ENCODE peak calls at places on chromosomes 5 and 9, in five cellular contexts. F is breast epithelium; X is A549; L is GM13977; C is CD8-positive, alpha-beta T cell. S is an unnamed sample.

GRCh38 chr5:40441733-40442132 is 238.0 kb upstream of the PTGER4 start:
- DNase-seq in F (no peak), X (no peak), L (no peak), C (peak; percentile 40), S (no peak)

GRCh38 chr9:135501261-135502167 is 1.0 kb downstream of the MRPS2 start:
- DNase-seq in F (no peak), X (peak; percentile 83), L (peak; percentile 81), C (no peak), S (no peak)

GRCh38 chr5:81819556-81820314 is 68.8 kb upstream of the SSBP2 start:
- DNase-seq in F (no peak), X (peak; percentile 21), L (no peak), C (no peak), S (no peak)

GRCh38 chr5:43274435-43275114 is 38.6 kb downstream of the HMGCS1 start:
- DNase-seq in F (no peak), X (no peak), L (no peak), C (no peak), S (no peak)

GRCh38 chr9:94779101-94779500 is 52.6 kb downstream of the AOPEP start:
- DNase-seq in F (no peak), X (no peak), L (no peak), C (no peak), S (no peak)

GRCh38 chr5:160496784-160497183 is 75.1 kb downstream of the PTTG1 start:
- DNase-seq in F (no peak), X (no peak), L (no peak), C (no peak), S (no peak)

GRCh38 chr5:14730881-14731280 is 66.4 kb downstream of the OTULIN start:
- DNase-seq in F (no peak), X (no peak), L (no peak), C (no peak), S (no peak)

GRCh38 chr5:115098041-115098702 is 71.5 kb downstream of the TRIM36 start:
- DNase-seq in F (no peak), X (peak; percentile 44), L (peak; percentile 60), C (peak; percentile 21), S (no peak)

GRCh38 chr5:172106511-172107356 is 81.3 kb downstream of the STK10 start:
- DNase-seq in F (no peak), X (peak; percentile 58), L (peak; percentile 50), C (peak; percentile 79), S (peak; percentile 71)

GRCh38 chr5:76084496-76085285 is 1.5 kb downstream of the SV2C start:
- DNase-seq in F (no peak), X (no peak), L (peak; percentile 64), C (peak; percentile 18), S (no peak)

GRCh38 chr5:133425183-133425582 is 187.2 kb downstream of the FSTL4 start:
- DNase-seq in F (no peak), X (no peak), L (no peak), C (no peak), S (no peak)

GRCh38 chr9:136536721-136537241 is 9.1 kb downstream of the NOTCH1 start:
- DNase-seq in F (no peak), X (no peak), L (no peak), C (no peak), S (no peak)

GRCh38 chr9:112380771-112381181 is 868 bp downstream of the HSDL2 start:
- DNase-seq in F (no peak), X (no peak), L (peak; percentile 36), C (no peak), S (no peak)

GRCh38 chr9:124716795-124717194 is 54.3 kb downstream of the NR6A1 start:
- DNase-seq in F (no peak), X (no peak), L (no peak), C (no peak), S (no peak)

GRCh38 chr5:147093138-147093537 is 141.7 kb upstream of the STK32A start:
- DNase-seq in F (no peak), X (no peak), L (no peak), C (no peak), S (no peak)

GRCh38 chr5:109939109-109939682 is 249.5 kb downstream of the MAN2A1 start:
- DNase-seq in F (no peak), X (no peak), L (no peak), C (no peak), S (no peak)

GRCh38 chr9:71830131-71830530 is 61.8 kb upstream of the CEMIP2 start:
- DNase-seq in F (no peak), X (no peak), L (no peak), C (no peak), S (no peak)

GRCh38 chr9:26331223-26331622 is 561.4 kb downstream of the CAAP1 start:
- DNase-seq in F (no peak), X (no peak), L (no peak), C (no peak), S (no peak)

GRCh38 chr5:37834542-37835399 is 5.1 kb downstream of the GDNF start:
- DNase-seq in F (no peak), X (no peak), L (peak; percentile 32), C (no peak), S (no peak)

GRCh38 chr9:136107155-136107952 is 11.3 kb downstream of the TMEM250 start:
- DNase-seq in F (no peak), X (no peak), L (peak; percentile 84), C (peak; percentile 50), S (no peak)

GRCh38 chr9:20620658-20621552 is 1.4 kb downstream of the MLLT3 start:
- DNase-seq in F (no peak), X (peak; percentile 23), L (peak; percentile 39), C (peak; percentile 66), S (peak; percentile 36)

GRCh38 chr9:68841292-68842052 is 136.4 kb downstream of the PIP5K1B start:
- DNase-seq in F (no peak), X (no peak), L (no peak), C (no peak), S (no peak)

GRCh38 chr5:141663506-141663905 is 12.3 kb upstream of the FCHSD1 start:
- DNase-seq in F (no peak), X (no peak), L (no peak), C (no peak), S (no peak)

GRCh38 chr9:34572628-34573027 is 16.9 kb downstream of the CNTFR start:
- DNase-seq in F (no peak), X (no peak), L (no peak), C (no peak), S (no peak)

GRCh38 chr5:139684881-139685749 is 37.0 kb downstream of the CXXC5 start:
- DNase-seq in F (no peak), X (no peak), L (no peak), C (no peak), S (no peak)

DNA sequence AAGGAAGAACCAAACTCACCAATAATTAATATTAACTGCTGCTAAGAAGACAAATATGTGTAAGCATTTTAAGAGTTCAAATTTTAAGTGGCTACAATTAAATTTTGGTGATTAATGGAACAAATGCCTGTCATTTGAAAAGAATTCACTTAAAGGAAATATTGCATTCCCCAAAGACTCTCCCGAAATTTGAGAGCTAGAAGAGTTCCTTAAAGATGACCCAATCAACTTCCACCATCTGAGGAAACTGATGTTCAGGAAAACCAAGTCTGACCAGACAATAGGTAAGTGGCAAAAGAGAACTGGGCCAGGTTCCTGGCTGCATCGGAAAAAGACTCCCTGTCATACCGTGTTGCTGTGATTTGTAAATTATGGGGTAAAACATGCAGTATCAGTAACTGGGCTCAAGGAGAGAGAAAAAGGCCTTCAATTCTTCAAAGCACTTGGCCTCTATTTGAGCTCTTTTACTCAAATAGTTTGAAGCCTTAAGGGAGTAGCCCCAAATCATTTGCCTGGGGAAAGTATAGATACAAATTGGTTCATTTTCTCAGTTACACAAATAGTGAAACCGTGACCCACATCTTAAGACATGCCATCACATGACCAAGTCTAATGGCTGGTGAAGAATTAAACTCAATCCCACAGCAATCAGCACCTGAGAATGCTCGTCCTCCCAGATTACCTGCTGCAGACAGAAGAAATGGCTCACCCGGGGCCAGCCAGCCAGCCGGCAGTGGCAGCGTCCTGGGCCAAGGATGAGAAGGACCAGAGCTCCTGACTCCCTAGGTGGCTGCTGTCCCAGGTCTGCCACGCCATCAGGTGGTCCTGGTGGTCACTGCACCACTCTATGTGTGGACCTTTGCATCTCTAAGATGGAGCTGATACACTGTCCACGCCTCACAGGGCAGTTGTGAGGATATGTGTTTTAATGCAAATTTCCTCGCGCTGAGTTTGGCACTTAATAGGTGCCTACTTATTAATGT is 162.9 kb downstream of the TTLL11 start:
- DNase-seq in F (no peak), X (no peak), L (no peak), C (no peak), S (no peak)
- TF ChIP-seq CTCF in F (no peak), X (no peak), L (no peak), C (no peak), S (no peak)

GRCh38 chr9:24672336-24672735 is 126.6 kb upstream of the IZUMO3 start:
- DNase-seq in F (no peak), X (no peak), L (no peak), C (no peak), S (no peak)
- TF ChIP-seq CTCF in F (no peak), X (no peak), L (no peak), C (no peak), S (no peak)

DNA sequence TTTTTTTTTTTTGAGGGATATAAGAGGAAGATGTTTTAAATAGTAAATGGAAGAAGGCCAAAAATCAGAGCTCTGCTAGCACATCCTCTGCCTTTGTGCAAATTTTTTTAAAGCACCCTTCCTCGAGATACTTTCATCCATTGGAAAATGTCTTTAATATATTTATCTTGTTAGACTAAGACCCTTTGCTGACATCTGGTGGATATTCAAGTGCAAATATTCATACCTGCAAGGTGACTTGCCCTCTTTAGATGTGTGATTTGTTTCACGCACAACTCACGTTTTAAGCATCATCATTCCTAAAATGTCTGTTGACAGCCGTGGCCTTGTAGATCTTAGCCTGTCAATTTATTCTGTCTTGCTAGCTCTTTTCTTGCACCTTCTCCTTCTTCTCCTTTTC is 258.5 kb downstream of the AGTPBP1 start:
- DNase-seq in F (no peak), X (no peak), L (no peak), C (no peak), S (no peak)
- TF ChIP-seq CTCF in F (no peak), X (no peak), L (no peak), C (no peak), S (no peak)

GRCh38 chr5:978693-979092 is 29.9 kb upstream of the NKD2 start:
- DNase-seq in F (peak; percentile 15), X (no peak), L (no peak), C (no peak), S (no peak)

GRCh38 chr5:978051-978450 is 30.6 kb upstream of the NKD2 start:
- DNase-seq in F (peak; percentile 16), X (no peak), L (no peak), C (no peak), S (no peak)

GRCh38 chr5:980001-980588 is 28.5 kb upstream of the NKD2 start:
- DNase-seq in F (peak; percentile 77), X (no peak), L (no peak), C (no peak), S (no peak)

GRCh38 chr5:980941-981340 is 27.7 kb upstream of the NKD2 start:
- DNase-seq in F (peak; percentile 43), X (no peak), L (no peak), C (no peak), S (no peak)

DNA sequence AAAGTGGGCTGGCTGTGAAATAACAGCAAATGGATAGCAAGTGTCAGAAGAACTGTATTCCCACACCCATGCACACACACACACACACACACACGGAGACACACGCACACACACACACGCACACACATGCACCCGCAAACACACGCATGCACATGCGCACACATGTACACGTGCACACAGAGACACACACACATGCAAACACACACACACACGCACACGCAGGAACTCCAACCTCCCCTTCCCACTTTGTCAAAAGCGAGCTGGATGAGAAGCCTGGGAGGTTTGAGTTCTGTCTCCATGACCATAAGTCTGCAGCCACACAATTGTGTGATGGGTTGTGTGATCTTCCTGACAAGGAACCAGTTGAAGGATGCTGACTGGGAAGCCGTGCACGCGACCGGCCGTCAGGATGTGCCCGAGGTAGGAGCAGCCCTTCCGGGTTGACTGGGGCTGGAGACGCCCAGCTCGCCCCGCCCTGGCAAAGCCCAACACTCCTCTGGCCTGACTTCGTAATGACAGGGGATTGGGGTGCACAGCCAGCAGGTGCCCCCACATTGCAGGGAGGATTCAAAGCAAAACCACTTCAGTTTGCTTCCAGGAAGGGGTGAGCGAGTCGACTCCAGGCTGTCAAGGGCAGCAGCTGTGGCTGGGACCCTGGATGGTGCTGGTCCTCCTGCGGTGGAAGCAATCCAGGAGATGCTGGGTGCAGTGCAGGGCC is 29.3 kb upstream of the NKD2 start:
- DNase-seq in F (peak; percentile 15), X (no peak), L (no peak), C (no peak), S (no peak)
- TF ChIP-seq CTCF in F (no peak), X (no peak), L (no peak), C (no peak), S (no peak)